ENCODE peak calls at places on chromosomes 13 and 19, in four cellular contexts. I, O, M and E are unnamed samples. For H3K4me1, the result is how much of the 10 kb centered on the place peaks cover.

GRCh38 chr13:37209621-37210020 is 104.2 kb upstream of the CSNK1A1L start:
- DNase-seq in M (no peak), O (no peak), I (no peak), E (no peak)

GRCh38 chr19:38743394-38744297 is 628 bp downstream of the CAPN12 start:
- DNase-seq in M (no peak), O (no peak), I (no peak), E (no peak)

GRCh38 chr19:1675633-1676350 is 23.4 kb upstream of the TCF3 start:
- DNase-seq in O (peak), I (no peak), M (no peak), E (no peak)

GRCh38 chr13:78410164-78410563 is 193.2 kb downstream of the POU4F1 start:
- DNase-seq in O (no peak), I (no peak), M (no peak), E (no peak)

GRCh38 chr13:79647518-79647917 is 166.6 kb downstream of the NDFIP2 start:
- DNase-seq in O (no peak), M (peak), I (peak), E (no peak)

GRCh38 chr19:48616041-48616436 is 1.2 kb upstream of the FAM83E start:
- DNase-seq in M (no peak), I (no peak), O (no peak), E (no peak)

GRCh38 chr13:110428281-110428680 is 121.2 kb downstream of the COL4A2 start:
- DNase-seq in M (no peak), I (no peak), O (no peak), E (no peak)

GRCh38 chr13:70723732-70724131 is 615.5 kb upstream of the KLHL1 start:
- DNase-seq in I (no peak), O (no peak), M (no peak), E (no peak)

GRCh38 chr19:29815231-29815630 is 3.4 kb downstream of the CCNE1 start:
- DNase-seq in I (no peak), O (no peak), M (no peak), E (no peak)

GRCh38 chr13:19182536-19182935 is 912 bp upstream of the TUBA3C start:
- DNase-seq in I (no peak), O (no peak), M (no peak), E (no peak)

GRCh38 chr19:43452517-43453045 is 12.8 kb downstream of the LYPD3 start:
- DNase-seq in I (no peak), M (no peak), O (no peak), E (no peak)

GRCh38 chr13:46756977-46757376 is 40.0 kb downstream of the ESD start:
- DNase-seq in O (no peak), I (no peak), M (no peak), E (no peak)

GRCh38 chr13:53143757-53144320 is 115.2 kb downstream of the OLFM4 start:
- DNase-seq in O (no peak), M (no peak), I (no peak), E (no peak)

GRCh38 chr13:60790620-60791019 is 393.6 kb downstream of the TDRD3 start:
- DNase-seq in M (no peak), I (no peak), O (peak), E (no peak)

GRCh38 chr13:99174533-99175100 is 26.0 kb upstream of the UBAC2 start:
- DNase-seq in I (no peak), O (no peak), M (no peak), E (no peak)

GRCh38 chr13:67117010-67117550 is 113.1 kb downstream of the PCDH9 start:
- DNase-seq in O (no peak), M (no peak), I (no peak), E (no peak)

GRCh38 chr13:29136341-29136740 is 316.2 kb downstream of the MTUS2 start:
- DNase-seq in M (no peak), O (no peak), I (no peak), E (no peak)

GRCh38 chr19:34317311-34317927 is 47.6 kb upstream of the GPI start:
- DNase-seq in O (no peak), M (peak), I (peak), E (no peak)

GRCh38 chr19:34667349-34668076 is 9.4 kb downstream of the SCGB2B2 start:
- DNase-seq in M (no peak), I (peak), O (no peak), E (no peak)

GRCh38 chr19:39843919-39844793 is 2.0 kb downstream of the FBL start:
- DNase-seq in I (no peak), O (no peak), M (no peak), E (no peak)

GRCh38 chr19:36046443-36047050 is 7.5 kb downstream of the THAP8 start:
- DNase-seq in M (no peak), O (no peak), I (no peak), E (no peak)

GRCh38 chr13:101417043-101417406 is 717 bp upstream of the NALCN start:
- DNase-seq in O (no peak), I (peak), M (no peak), E (no peak)

GRCh38 chr13:42039457-42039945 is 8.9 kb upstream of the DGKH start:
- DNase-seq in I (no peak), M (no peak), O (peak), E (peak)

GRCh38 chr19:52270266-52270885 is 989 bp downstream of the ZNF766 start:
- DNase-seq in M (no peak), I (peak), O (peak), E (no peak)

GRCh38 chr19:35774274-35775045 is 904 bp upstream of the ARHGAP33 start:
- DNase-seq in M (no peak), I (no peak), O (no peak), E (no peak)

DNA sequence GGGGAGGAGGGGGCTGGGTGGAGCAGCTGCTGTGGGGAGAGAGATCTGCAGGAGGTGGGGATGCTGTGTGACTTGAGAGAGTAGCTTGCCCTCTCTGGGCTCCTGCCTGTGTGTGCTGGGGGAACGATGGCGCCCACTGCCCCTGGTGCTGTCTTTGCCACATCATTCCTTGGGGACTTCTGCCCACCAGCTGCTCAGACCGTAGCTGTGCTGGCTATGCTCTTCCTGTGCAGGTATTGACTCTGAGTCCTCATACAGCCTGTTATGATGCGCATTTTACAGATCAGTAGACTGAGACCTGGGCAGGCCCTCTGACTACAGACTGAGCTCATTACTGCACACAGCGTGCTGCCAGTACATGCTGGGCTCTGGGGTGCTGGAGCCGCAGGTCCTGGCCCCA is 51.1 kb downstream of the DNM2 start:
- DNase-seq in M (no peak), O (no peak), I (no peak), E (no peak)
- H3K4me1 ChIP-seq in M (under half), O (under half), I (half or more), E (under half)

GRCh38 chr19:46788968-46789338 is 559 bp upstream of the SLC1A5 start:
- DNase-seq in I (no peak), M (no peak), O (no peak), E (no peak)
- H3K4me1 ChIP-seq in I (under half), M (under half), O (under half), E (under half)

DNA sequence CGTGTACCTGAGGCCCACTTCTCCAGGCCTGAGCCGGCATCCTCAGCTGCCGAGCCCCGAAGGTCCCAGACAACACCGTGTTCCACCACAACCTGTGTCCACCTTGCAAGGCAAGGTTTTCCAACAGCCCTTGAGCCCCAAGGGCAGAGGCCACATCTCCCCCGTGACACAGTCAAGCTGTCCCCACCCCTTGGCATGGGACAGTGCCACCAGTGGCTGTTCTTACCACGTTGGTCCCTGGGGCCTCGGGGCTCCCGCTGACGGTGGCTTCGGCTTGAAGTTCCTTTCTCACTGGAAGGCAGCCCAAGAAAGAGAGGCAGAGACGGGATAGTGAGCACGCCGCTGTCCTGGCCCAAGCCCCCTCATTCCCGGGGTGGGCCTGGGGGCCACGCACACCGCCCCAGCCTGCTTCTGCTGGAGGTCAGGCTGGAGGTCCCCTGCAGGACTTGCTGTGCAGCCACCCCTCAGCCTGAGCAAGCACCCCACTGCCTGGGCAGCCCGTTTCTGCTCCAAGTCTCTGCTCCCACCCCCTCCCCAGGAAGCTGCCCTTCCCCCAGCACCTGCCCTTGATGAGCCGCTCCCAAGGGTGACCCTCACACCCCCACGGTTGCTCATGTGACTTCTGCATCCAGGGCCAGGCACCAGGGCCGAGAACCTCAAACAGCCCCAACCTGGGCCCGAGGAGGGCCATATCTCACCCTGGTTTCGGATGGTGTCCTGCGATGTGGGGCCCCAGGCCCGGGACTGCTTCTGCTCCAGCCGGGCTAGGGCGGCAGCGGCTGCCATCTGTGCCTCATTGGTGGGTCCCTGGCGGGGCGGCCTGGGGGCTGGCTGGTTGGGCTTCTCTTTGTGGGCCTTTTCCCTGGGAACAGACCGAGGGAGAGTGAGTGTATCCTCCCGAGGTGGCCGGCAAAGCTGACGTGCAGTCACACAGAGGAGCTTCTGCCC is 4.1 kb downstream of the UBXN6 start:
- DNase-seq in O (no peak), I (no peak), M (no peak), E (no peak)
- H3K4me1 ChIP-seq in O (under half), I (under half), M (under half), E (under half)

GRCh38 chr19:5075603-5076002 is 106.7 kb downstream of the KDM4B start:
- DNase-seq in I (no peak), M (no peak), O (no peak), E (no peak)

GRCh38 chr19:5074418-5074817 is 105.5 kb downstream of the KDM4B start:
- DNase-seq in O (no peak), I (no peak), M (no peak), E (no peak)

GRCh38 chr19:5073153-5073844 is 104.4 kb downstream of the KDM4B start:
- DNase-seq in I (no peak), M (no peak), O (peak), E (no peak)

GRCh38 chr19:5076440-5077208 is 107.7 kb downstream of the KDM4B start:
- DNase-seq in O (no peak), M (no peak), I (no peak), E (no peak)

GRCh38 chr19:5074830-5075394 is 106.0 kb downstream of the KDM4B start:
- DNase-seq in I (no peak), M (no peak), O (no peak), E (no peak)
- H3K4me1 ChIP-seq in I (under half), M (under half), O (under half), E (under half)

GRCh38 chr19:56114711-56115110 is 6.4 kb downstream of the ZNF787 start:
- DNase-seq in O (peak), M (no peak), I (peak), E (no peak)

GRCh38 chr19:56112313-56112709 is 8.8 kb downstream of the ZNF787 start:
- DNase-seq in O (no peak), I (no peak), M (no peak), E (no peak)

GRCh38 chr19:56113071-56113632 is 7.9 kb downstream of the ZNF787 start:
- DNase-seq in O (no peak), I (no peak), M (no peak), E (no peak)

GRCh38 chr19:56115490-56115889 is 5.6 kb downstream of the ZNF787 start:
- DNase-seq in M (no peak), O (peak), I (no peak), E (no peak)

GRCh38 chr19:56114051-56114694 is 6.9 kb downstream of the ZNF787 start:
- DNase-seq in I (no peak), O (peak), M (no peak), E (no peak)
- H3K4me1 ChIP-seq in I (half or more), O (under half), M (half or more), E (under half)